ENCODE peak calls at places on chromosomes 4 and X, in four cellular contexts. One of them, this sample, is unnamed.

GRCh38 chr4:117949621-117950020 is 84.7 kb upstream of the NDST3 start:
- DNase-seq in HCT116: no peak
- DNase-seq in psoas muscle: no peak
- DNase-seq in testis: no peak
- DNase-seq in this sample: no peak

GRCh38 chr4:130545171-130545570 is 1449.2 kb downstream of the C4orf33 start:
- DNase-seq in HCT116: no peak
- DNase-seq in testis: no peak
- DNase-seq in psoas muscle: no peak
- DNase-seq in this sample: no peak

GRCh38 chr4:62457356-62457755 is 1257.2 kb downstream of the ADGRL3 start:
- DNase-seq in testis: no peak
- DNase-seq in HCT116: no peak
- DNase-seq in psoas muscle: no peak
- DNase-seq in this sample: no peak

GRCh38 chrX:13699183-13699826 is 10.4 kb downstream of the RAB9A start:
- DNase-seq in psoas muscle: no peak
- DNase-seq in HCT116: no peak
- DNase-seq in testis: no peak
- DNase-seq in this sample: no peak

GRCh38 chrX:150730719-150731118 is 37.5 kb downstream of the MTMR1 start:
- DNase-seq in HCT116: no peak
- DNase-seq in testis: no peak
- DNase-seq in psoas muscle: no peak
- DNase-seq in this sample: no peak

GRCh38 chr4:86961605-86962295 is 26.9 kb downstream of the AFF1 start:
- DNase-seq in testis: no peak
- DNase-seq in HCT116: no peak
- DNase-seq in psoas muscle: no peak
- DNase-seq in this sample: no peak

GRCh38 chr4:147582386-147583077 is 34.7 kb upstream of the TMEM184C start:
- DNase-seq in psoas muscle: no peak
- DNase-seq in HCT116: no peak
- DNase-seq in testis: no peak
- DNase-seq in this sample: no peak

GRCh38 chr4:88900432-88900831 is 156.6 kb downstream of the FAM13A start:
- DNase-seq in HCT116: no peak
- DNase-seq in psoas muscle: no peak
- DNase-seq in testis: no peak
- DNase-seq in this sample: no peak

GRCh38 chr4:624705-625590 is at the start of gene PDE6B:
- DNase-seq in psoas muscle: no peak
- DNase-seq in HCT116: no peak
- DNase-seq in testis: no peak
- DNase-seq in this sample: peak

GRCh38 chrX:22526339-22526738 is 253.6 kb downstream of the CBLL2 start:
- DNase-seq in psoas muscle: no peak
- DNase-seq in testis: no peak
- DNase-seq in HCT116: peak
- DNase-seq in this sample: no peak

GRCh38 chrX:129781134-129782014 is 1.6 kb downstream of the SASH3 start:
- DNase-seq in testis: peak
- DNase-seq in HCT116: no peak
- DNase-seq in psoas muscle: peak
- DNase-seq in this sample: peak

GRCh38 chr4:133921280-133922195 is 280.1 kb downstream of the PABPC4L start:
- DNase-seq in HCT116: no peak
- DNase-seq in psoas muscle: no peak
- DNase-seq in testis: no peak
- DNase-seq in this sample: no peak

GRCh38 chr4:106316773-106317409 is 541 bp downstream of the AIMP1 start:
- DNase-seq in HCT116: no peak
- DNase-seq in psoas muscle: no peak
- DNase-seq in testis: no peak
- DNase-seq in this sample: no peak

GRCh38 chr4:28916585-28916984 is 1803.6 kb upstream of the PCDH7 start:
- DNase-seq in testis: no peak
- DNase-seq in HCT116: no peak
- DNase-seq in psoas muscle: no peak
- DNase-seq in this sample: no peak